ENCODE peak calls at places on chromosomes 12 and 14, in six cellular contexts. U is mesenchymal stem cell, B is H9, D is IMR-90, Q is H1, N is mesendoderm. T is an unnamed sample.

GRCh38 chr12:94152292-94153083 is 4.1 kb downstream of the PLXNC1 start:
- DNase-seq in U (peak; percentile 52), B (no peak), D (no peak), Q (no peak), N (no peak), T (no peak)

GRCh38 chr12:12612403-12612802 is 727 bp downstream of the CREBL2 start:
- DNase-seq in U (peak; percentile 79), B (no peak), D (peak; percentile 80), Q (no peak), N (peak; percentile 78), T (peak; percentile 15)

GRCh38 chr12:10354071-10354470 is 35.8 kb downstream of the KLRK1 start:
- DNase-seq in U (no peak), B (no peak), D (no peak), Q (no peak), N (peak; percentile 60), T (no peak)

GRCh38 chr14:100528962-100529560 is 58.2 kb downstream of the BEGAIN start:
- DNase-seq in U (no peak), B (peak; percentile 22), D (no peak), Q (no peak), N (no peak), T (no peak)

GRCh38 chr14:66746316-66747006 is 238.5 kb downstream of the GPHN start:
- DNase-seq in U (peak; percentile 50), B (no peak), D (peak; percentile 58), Q (no peak), N (peak; percentile 54), T (peak; percentile 4)

GRCh38 chr14:105968291-105968690 is 441.9 kb downstream of the TMEM121 start:
- DNase-seq in U (no peak), B (no peak), D (no peak), Q (no peak), N (no peak), T (no peak)

GRCh38 chr14:93939304-93940229 is 12.4 kb downstream of the FAM181A start:
- DNase-seq in U (peak; percentile 57), B (peak; percentile 93), D (peak; percentile 67), Q (peak; percentile 99), N (peak; percentile 90), T (peak; percentile 74)

GRCh38 chr14:99518441-99519346 is 37.5 kb downstream of the CCNK start:
- DNase-seq in U (peak; percentile 64), B (peak; percentile 83), D (peak; percentile 32), Q (peak; percentile 97), N (peak; percentile 63), T (peak; percentile 65)

GRCh38 chr12:78600541-78600940 is 264.0 kb upstream of the SYT1 start:
- DNase-seq in U (no peak), B (no peak), D (no peak), Q (no peak), N (no peak), T (no peak)

GRCh38 chr12:44584625-44585024 is 291.5 kb downstream of the NELL2 start:
- DNase-seq in U (no peak), B (no peak), D (no peak), Q (no peak), N (peak; percentile 63), T (no peak)

GRCh38 chr14:58922211-58922940 is 266.1 kb upstream of the DAAM1 start:
- DNase-seq in U (peak; percentile 65), B (no peak), D (peak; percentile 33), Q (no peak), N (no peak), T (no peak)

GRCh38 chr12:40227447-40227846 is 2.6 kb downstream of the LRRK2 start:
- DNase-seq in U (no peak), B (no peak), D (no peak), Q (no peak), N (no peak), T (no peak)

GRCh38 chr14:98819132-98819866 is 452.7 kb downstream of the BCL11B start:
- DNase-seq in U (no peak), B (peak; percentile 95), D (no peak), Q (peak; percentile 82), N (peak; percentile 98), T (no peak)

GRCh38 chr12:107093547-107094448 is at the start of gene CRY1:
- DNase-seq in U (peak; percentile 97), B (peak; percentile 97), D (peak; percentile 94), Q (peak; percentile 99), N (peak; percentile 98), T (peak; percentile 96)

GRCh38 chr12:122852336-122853275 is 17.3 kb downstream of the HIP1R start:
- DNase-seq in U (no peak), B (no peak), D (no peak), Q (no peak), N (no peak), T (no peak)

GRCh38 chr12:98221243-98221808 is 294.1 kb upstream of the TMPO start:
- DNase-seq in U (no peak), B (no peak), D (no peak), Q (no peak), N (peak; percentile 29), T (no peak)

GRCh38 chr14:61555056-61555838 is 140.1 kb upstream of the HIF1A start:
- DNase-seq in U (no peak), B (no peak), D (peak; percentile 75), Q (no peak), N (no peak), T (no peak)

GRCh38 chr14:96125536-96125935 is 79.1 kb upstream of the BDKRB2 start:
- DNase-seq in U (peak; percentile 26), B (no peak), D (no peak), Q (no peak), N (no peak), T (no peak)

GRCh38 chr14:75982724-75983358 is 1.0 kb upstream of the TGFB3 start:
- DNase-seq in U (peak; percentile 62), B (no peak), D (peak; percentile 61), Q (peak; percentile 81), N (no peak), T (no peak)

GRCh38 chr12:96882862-96883261 is 24.2 kb upstream of the NEDD1 start:
- DNase-seq in U (peak; percentile 36), B (no peak), D (peak; percentile 94), Q (no peak), N (no peak), T (no peak)

DNA sequence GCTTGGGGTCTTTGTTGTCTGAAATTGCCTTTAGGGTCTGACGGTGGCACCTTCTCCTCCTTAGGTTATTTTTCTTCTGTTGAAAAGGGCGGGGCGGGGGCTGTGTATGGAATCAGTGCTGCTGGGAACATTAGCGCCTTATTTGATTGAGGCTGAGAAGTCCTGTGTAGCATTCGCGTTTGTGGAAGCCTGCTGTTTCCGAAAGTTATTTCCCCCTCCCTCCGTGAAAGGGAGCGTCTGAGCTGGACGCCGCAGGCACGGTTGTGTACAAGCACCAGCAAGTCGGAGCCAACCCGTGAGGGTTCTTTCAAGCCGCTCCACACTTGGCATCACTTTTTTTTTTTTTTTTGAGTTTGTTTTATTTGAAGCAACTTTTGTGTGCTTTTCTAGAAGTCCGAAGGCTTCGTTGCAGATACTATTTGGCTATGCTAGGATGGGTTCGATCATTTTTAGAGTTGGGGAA is 1.1 kb downstream of the SYNE2 start:
- DNase-seq in U (peak; percentile 69), B (no peak), D (peak; percentile 52), Q (no peak), N (peak; percentile 47), T (peak; percentile 26)
- H3K9ac ChIP-seq in U (peak overlapping the region; percentile 62), B (peak overlapping the region; percentile 52), D (peak overlapping the region; percentile 10), Q (peak overlapping the region; percentile 40), N (peak overlapping the region; percentile 79), T (peak overlapping the region; percentile 68)

GRCh38 chr14:64968651-64969050 is 3.5 kb downstream of the RAB15 start:
- DNase-seq in U (no peak), B (peak; percentile 52), D (no peak), Q (no peak), N (no peak), T (no peak)

GRCh38 chr14:64963611-64964010 is 8.5 kb downstream of the RAB15 start:
- DNase-seq in U (no peak), B (no peak), D (no peak), Q (no peak), N (no peak), T (no peak)

GRCh38 chr14:64966976-64967375 is 5.2 kb downstream of the RAB15 start:
- DNase-seq in U (no peak), B (no peak), D (no peak), Q (no peak), N (peak; percentile 75), T (no peak)

GRCh38 chr14:64968167-64968566 is 4.0 kb downstream of the RAB15 start:
- DNase-seq in U (no peak), B (no peak), D (no peak), Q (no peak), N (no peak), T (no peak)

DNA sequence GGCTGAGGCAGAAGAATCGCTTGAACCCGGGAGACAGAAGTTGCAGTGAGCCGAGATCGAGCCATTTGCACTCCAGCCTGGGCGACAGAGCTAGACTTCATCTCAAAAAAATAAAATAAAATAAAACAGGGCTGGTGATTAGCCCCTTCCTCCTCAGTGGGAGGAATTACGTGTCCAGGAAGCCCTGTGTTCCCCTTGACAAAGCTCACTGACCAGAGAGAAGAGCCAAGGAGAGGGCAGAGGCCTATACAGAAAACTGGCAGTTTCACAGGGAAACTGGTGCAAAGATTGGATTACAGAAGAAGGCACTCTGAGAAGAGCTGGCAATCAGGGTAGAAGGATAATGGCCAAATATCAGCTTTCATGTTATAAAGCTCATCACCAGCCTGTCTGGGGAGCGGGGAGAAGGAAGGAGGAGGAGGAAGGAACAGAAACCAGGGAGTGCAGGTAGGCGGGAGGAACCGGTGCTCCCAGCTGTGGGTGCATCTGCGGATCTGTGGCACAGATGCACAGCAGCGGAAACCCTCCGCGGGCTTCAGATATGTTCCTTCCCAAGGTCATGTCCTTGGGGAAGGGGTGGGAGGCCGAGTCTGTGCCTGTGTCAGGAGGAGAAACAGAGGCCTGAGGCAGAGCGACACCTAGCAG is 6.7 kb downstream of the RAB15 start:
- DNase-seq in U (no peak), B (no peak), D (no peak), Q (no peak), N (no peak), T (no peak)
- H2AK5ac ChIP-seq in U (no peak overlapping the region), B (no peak overlapping the region), D (no peak overlapping the region), Q (no peak overlapping the region), N (no peak overlapping the region), T (no peak overlapping the region)

DNA sequence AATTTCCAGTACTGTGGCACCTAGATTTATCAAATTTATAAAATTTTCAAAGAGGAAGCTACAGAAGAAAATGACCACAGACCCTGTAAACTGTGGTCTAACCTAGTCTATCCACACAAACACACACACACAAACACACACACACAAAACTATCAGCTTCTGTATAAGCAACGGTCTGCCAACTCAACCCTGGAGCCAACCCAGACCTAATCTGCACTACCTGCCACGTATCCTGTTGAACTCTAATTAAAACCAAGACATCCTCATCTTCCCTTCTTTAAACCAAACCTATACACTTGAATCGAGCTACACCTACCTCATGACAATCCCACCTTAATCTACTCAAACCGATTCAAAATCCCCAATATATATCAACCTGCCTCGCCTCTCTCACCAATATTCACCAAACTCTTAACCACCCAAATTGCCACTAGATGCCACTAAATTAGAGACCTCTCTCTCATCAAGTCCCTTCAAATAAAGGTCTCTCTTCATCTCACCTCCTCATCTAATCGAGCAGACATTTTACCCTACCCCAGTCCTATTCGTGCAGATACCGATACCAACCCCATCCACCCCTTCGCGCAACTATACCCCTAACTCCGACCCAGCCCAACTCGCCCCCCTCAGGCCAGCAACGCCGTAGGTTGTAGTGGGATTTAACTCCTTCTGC is 807 bp downstream of the ACIN1 start:
- DNase-seq in U (no peak), B (peak; percentile 91), D (no peak), Q (no peak), N (peak; percentile 19), T (no peak)
- H4K8ac ChIP-seq in U (no peak overlapping the region), B (no peak overlapping the region), D (peak overlapping the region; percentile 98), Q (peak overlapping the region; percentile 100), N (no peak overlapping the region), T (no peak overlapping the region)

DNA sequence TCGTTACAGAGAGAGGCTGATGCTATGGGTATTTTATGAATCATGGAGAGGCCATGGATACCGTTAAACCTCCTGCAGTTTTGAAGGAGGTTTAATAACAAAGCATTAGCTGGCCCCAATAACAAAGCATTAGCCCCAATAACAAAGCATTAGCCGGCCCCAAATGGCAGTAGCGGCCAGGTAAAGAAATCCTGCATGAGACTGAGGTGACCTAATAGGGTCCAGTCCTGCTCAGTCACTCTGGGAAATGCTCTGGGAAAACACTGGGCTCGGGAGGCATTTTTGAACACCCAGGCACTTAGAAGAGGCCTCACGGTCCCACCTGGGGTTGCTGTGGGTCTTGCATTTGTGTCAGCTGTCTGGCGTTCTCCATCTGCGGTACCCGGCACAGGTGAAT is 776 bp upstream of the RIN3 start:
- DNase-seq in U (peak; percentile 14), B (no peak), D (no peak), Q (no peak), N (no peak), T (no peak)
- H3K9ac ChIP-seq in U (peak overlapping the region; percentile 94), B (no peak overlapping the region), D (peak overlapping the region; percentile 30), Q (no peak overlapping the region), N (no peak overlapping the region), T (no peak overlapping the region)